ENCODE peak calls at places on chromosomes 6 and 20, in eight cellular contexts. N, E, Y, B, F, T, W and M are unnamed samples.

GRCh38 chr6:1044040-1044836 is 267.7 kb upstream of the FOXQ1 start:
- DNase-seq in N (no peak), E (peak), Y (no peak), B (no peak), F (no peak), T (no peak), W (no peak), M (no peak)

GRCh38 chr20:38843346-38843745 is 37.8 kb downstream of the PPP1R16B start:
- DNase-seq in N (no peak), E (no peak), Y (no peak), B (no peak), F (no peak), T (no peak), W (no peak), M (no peak)

GRCh38 chr6:44411141-44411540 is 23.6 kb downstream of the CDC5L start:
- DNase-seq in N (peak), E (no peak), Y (no peak), B (no peak), F (no peak), T (no peak), W (peak), M (no peak)

GRCh38 chr6:138571174-138571573 is 71.9 kb upstream of the NHSL1 start:
- DNase-seq in N (no peak), E (no peak), Y (no peak), B (no peak), F (no peak), T (no peak), W (peak), M (no peak)

GRCh38 chr6:36703982-36704381 is 6.4 kb downstream of the RAB44 start:
- DNase-seq in N (no peak), E (no peak), Y (no peak), B (no peak), F (no peak), T (no peak), W (no peak), M (no peak)

GRCh38 chr6:138593100-138593877 is 94.0 kb upstream of the NHSL1 start:
- DNase-seq in N (peak), E (peak), Y (peak), B (peak), F (peak), T (peak), W (peak), M (peak)

GRCh38 chr6:79706527-79706926 is 75.4 kb downstream of the SH3BGRL2 start:
- DNase-seq in N (no peak), E (no peak), Y (no peak), B (no peak), F (no peak), T (no peak), W (no peak), M (no peak)

GRCh38 chr6:77624468-77624867 is 28.4 kb upstream of the MEI4 start:
- DNase-seq in N (no peak), E (no peak), Y (no peak), B (no peak), F (no peak), T (no peak), W (no peak), M (no peak)

GRCh38 chr20:3751664-3752385 is 15.7 kb downstream of the ADISSP start:
- DNase-seq in N (no peak), E (no peak), Y (peak), B (no peak), F (peak), T (no peak), W (no peak), M (no peak)

GRCh38 chr6:31479933-31480535 is 17.9 kb upstream of the MICB start:
- DNase-seq in N (no peak), E (no peak), Y (no peak), B (no peak), F (no peak), T (no peak), W (no peak), M (no peak)

GRCh38 chr6:24430086-24430485 is 27.4 kb downstream of the MRS2 start:
- DNase-seq in N (peak), E (peak), Y (no peak), B (no peak), F (no peak), T (no peak), W (peak), M (no peak)

GRCh38 chr6:156809034-156809433 is 31.9 kb downstream of the ARID1B start:
- DNase-seq in N (peak), E (peak), Y (peak), B (no peak), F (peak), T (peak), W (peak), M (peak)

GRCh38 chr6:158708239-158708638 is 58.4 kb downstream of the SYTL3 start:
- DNase-seq in N (peak), E (no peak), Y (no peak), B (no peak), F (no peak), T (no peak), W (peak), M (peak)

GRCh38 chr6:122081921-122082320 is 317.5 kb upstream of the HSF2 start:
- DNase-seq in N (no peak), E (no peak), Y (no peak), B (no peak), F (no peak), T (no peak), W (no peak), M (no peak)

GRCh38 chr6:151409260-151409659 is 17.9 kb upstream of the ZBTB2 start:
- DNase-seq in N (no peak), E (no peak), Y (no peak), B (no peak), F (no peak), T (no peak), W (no peak), M (no peak)

GRCh38 chr6:22343864-22344263 is 47.0 kb upstream of the PRL start:
- DNase-seq in N (no peak), E (peak), Y (no peak), B (no peak), F (no peak), T (no peak), W (no peak), M (no peak)

GRCh38 chr6:170189236-170189635 is 101.6 kb downstream of the DLL1 start:
- DNase-seq in N (no peak), E (no peak), Y (no peak), B (no peak), F (no peak), T (no peak), W (no peak), M (no peak)

GRCh38 chr6:106823058-106823457 is 151.5 kb downstream of the CD24 start:
- DNase-seq in N (no peak), E (no peak), Y (no peak), B (no peak), F (no peak), T (no peak), W (no peak), M (no peak)

DNA sequence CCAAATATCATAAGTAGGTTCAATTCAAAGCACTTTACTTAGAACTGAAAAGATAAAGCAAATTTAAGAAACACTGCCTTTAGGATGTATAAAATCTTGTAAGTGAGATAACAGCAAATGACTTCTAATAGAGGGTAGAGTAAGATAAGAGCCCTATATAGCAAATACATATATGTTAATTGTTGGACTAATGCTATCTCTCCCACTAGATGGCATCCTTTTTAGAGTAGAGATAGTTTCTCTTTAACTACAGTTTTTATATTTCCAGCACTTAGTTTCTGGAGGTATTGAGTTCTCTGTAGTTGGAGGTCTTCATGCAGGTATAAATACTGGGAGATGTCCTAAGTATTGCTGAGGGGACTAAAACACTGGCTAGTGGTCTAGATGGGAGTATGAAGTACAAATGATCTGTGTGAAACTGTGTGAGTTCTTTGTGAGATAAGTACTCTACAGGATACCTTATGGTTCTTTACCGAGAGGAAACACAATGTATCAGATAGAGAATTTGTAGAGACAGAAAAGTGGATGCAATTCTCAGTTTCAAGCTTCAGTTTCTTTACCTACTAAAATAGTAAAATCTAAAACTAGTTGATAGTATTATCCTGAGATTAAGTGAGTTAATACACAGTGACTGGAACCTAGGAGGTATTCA is 399.3 kb downstream of the KHDRBS2 start:
- DNase-seq in N (no peak), E (peak), Y (no peak), B (no peak), F (no peak), T (no peak), W (no peak), M (no peak)
- TF ChIP-seq CTCF in N (no peak), E (peak), Y (no peak), B (no peak), F (no peak), T (no peak), W (no peak), M (no peak)

GRCh38 chr6:131808460-131809269 is 845 bp downstream of the ENPP1 start:
- DNase-seq in N (no peak), E (no peak), Y (no peak), B (no peak), F (no peak), T (no peak), W (no peak), M (no peak)
- H3K4me3 ChIP-seq in N (peak), E (peak), Y (peak), B (peak), F (no peak), T (peak), W (peak), M (peak)

GRCh38 chr6:89542856-89543254 is 95.7 kb downstream of the LYRM2 start:
- DNase-seq in N (no peak), E (no peak), Y (no peak), B (no peak), F (no peak), T (no peak), W (no peak), M (no peak)

GRCh38 chr6:89542081-89542855 is 96.3 kb downstream of the LYRM2 start:
- DNase-seq in N (no peak), E (no peak), Y (no peak), B (no peak), F (no peak), T (no peak), W (no peak), M (no peak)

DNA sequence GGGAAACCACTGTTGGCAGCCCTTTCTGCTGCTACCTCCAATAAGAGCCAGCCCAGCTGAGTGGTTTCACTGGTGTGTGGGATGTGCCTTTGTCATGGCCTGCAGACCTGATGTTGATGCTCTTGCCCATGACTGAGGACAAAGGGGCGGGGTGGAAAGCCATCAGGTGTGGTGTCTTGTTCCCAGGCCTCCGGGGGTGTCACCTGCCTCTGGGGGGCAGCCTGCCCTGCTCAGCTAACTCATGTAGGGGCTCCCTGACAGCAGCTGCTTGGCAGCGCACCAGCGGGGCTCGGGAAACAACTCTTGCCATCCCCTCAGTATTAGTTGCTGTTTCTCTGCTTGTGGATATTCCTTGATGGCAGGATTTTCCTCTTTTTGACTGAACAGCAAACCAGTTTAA is 91.3 kb downstream of the LYRM2 start:
- DNase-seq in N (no peak), E (no peak), Y (no peak), B (no peak), F (no peak), T (no peak), W (no peak), M (no peak)
- TF ChIP-seq CTCF in N (no peak), E (no peak), Y (no peak), B (no peak), F (no peak), T (no peak), W (no peak), M (no peak)

DNA sequence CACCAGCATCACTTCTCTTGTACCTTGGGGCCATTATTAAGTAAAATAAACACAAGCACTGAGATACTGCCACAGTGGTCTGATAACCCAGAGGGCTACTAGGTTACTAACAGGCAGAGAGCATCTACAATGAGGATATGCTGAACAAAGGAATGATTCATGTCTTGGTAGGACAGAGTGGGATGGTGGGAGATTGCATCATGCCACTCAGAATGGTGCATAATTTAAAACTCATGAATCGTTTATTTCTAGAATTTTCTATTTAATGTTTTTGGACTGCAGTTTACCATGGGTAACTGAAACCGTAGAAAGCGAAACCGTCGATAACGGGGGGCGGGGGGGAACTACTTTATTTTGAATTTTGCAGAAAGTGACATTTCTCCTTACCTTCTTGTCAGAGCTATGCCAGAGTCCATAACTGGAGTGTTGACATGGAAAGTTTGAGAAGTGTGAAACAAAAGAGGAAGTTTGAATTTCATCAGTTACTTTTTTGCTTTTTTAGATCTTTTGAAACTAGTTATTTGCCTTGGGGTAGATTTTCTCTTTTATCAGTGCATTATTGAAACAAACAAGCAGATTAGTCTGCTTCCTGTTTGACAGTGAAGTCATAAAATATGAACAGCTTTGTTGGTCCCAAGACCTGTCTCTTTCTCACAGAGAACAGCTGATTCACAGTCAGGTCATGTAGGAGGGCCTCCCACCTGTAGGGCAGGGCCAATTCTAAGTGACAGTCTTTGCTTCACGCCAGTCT is 124.9 kb downstream of the KLHL32 start:
- DNase-seq in N (peak), E (no peak), Y (peak), B (no peak), F (no peak), T (no peak), W (no peak), M (no peak)
- H3K4me3 ChIP-seq in N (no peak), E (no peak), Y (no peak), B (no peak), F (no peak), T (no peak), W (no peak), M (no peak)

GRCh38 chr20:59042151-59042795 is at the start of gene PRELID3B:
- DNase-seq in N (peak), E (peak), Y (no peak), B (peak), F (peak), T (no peak), W (no peak), M (no peak)
- TF ChIP-seq CTCF in N (no peak), E (peak), Y (no peak), B (no peak), F (no peak), T (no peak), W (no peak), M (no peak)